ENCODE peak calls at places on chromosomes 5 and 9, in nine cellular contexts. K is anterior cingulate cortex; R is neural crest cell; S is left ventricle myocardium inferior; N is stimulated activated CD8-positive, alpha-beta memory T cell treated with anti-CD3 and anti-CD28 coated beads, Interleukin-12 subunit alpha, Interleukin-12 subunit beta, amount 100 ng/mL, for 4 hours; J is GM20000; L is HTR-8/SVneo; D is memory B cell; I is AG10803. Y is an unnamed sample.

GRCh38 chr5:144469106-144469505 is 298.4 kb downstream of the KCTD16 start:
- DNase-seq in N (no peak), K (no peak), J (no peak), S (no peak), R (no peak), L (no peak), D (no peak), I (peak), Y (no peak)

GRCh38 chr5:66989286-66989685 is 207.3 kb downstream of the CD180 start:
- DNase-seq in D (no peak), R (no peak), I (peak), S (no peak), J (no peak), N (no peak), K (no peak), L (no peak), Y (no peak)

GRCh38 chr5:139232161-139232724 is 34.1 kb upstream of the SIL1 start:
- DNase-seq in L (no peak), S (no peak), I (peak), R (no peak), N (no peak), K (no peak), J (no peak), D (no peak), Y (no peak)

GRCh38 chr9:86674475-86674874 is 272.8 kb downstream of the GAS1 start:
- DNase-seq in L (no peak), K (no peak), J (no peak), D (no peak), R (no peak), S (no peak), N (no peak), I (peak), Y (no peak)

GRCh38 chr5:131589510-131590348 is 45.3 kb downstream of the RAPGEF6 start:
- DNase-seq in S (no peak), L (peak), N (no peak), K (no peak), R (peak), J (peak), D (peak), I (peak), Y (peak)

GRCh38 chr5:58410441-58410840 is 49.4 kb downstream of the PLK2 start:
- DNase-seq in J (no peak), S (no peak), L (peak), I (peak), N (no peak), R (no peak), D (no peak), K (no peak), Y (no peak)

GRCh38 chr9:36137392-36138004 is 965 bp downstream of the GLIPR2 start:
- DNase-seq in J (peak), K (no peak), L (no peak), R (no peak), I (peak), N (no peak), S (no peak), D (no peak), Y (no peak)

GRCh38 chr5:176577312-176578176 is 28.4 kb downstream of the CDHR2 start:
- DNase-seq in K (no peak), S (no peak), N (no peak), J (no peak), D (no peak), R (no peak), I (no peak), L (no peak), Y (no peak)

GRCh38 chr5:107633171-107633901 is 37.4 kb downstream of the EFNA5 start:
- DNase-seq in J (no peak), R (no peak), D (no peak), I (peak), L (no peak), K (no peak), S (no peak), N (no peak), Y (no peak)

GRCh38 chr5:59645380-59645779 is 248.1 kb downstream of the PDE4D start:
- DNase-seq in N (no peak), S (no peak), R (no peak), K (no peak), I (no peak), J (no peak), D (no peak), L (no peak), Y (no peak)

GRCh38 chr5:69364414-69364813 is 4.9 kb downstream of the AK6 start:
- DNase-seq in L (peak), S (no peak), R (no peak), I (peak), J (peak), D (no peak), K (no peak), N (no peak), Y (no peak)

GRCh38 chr9:134236001-134236421 is 71.6 kb upstream of the RNU6ATAC start:
- DNase-seq in I (no peak), S (no peak), J (no peak), N (no peak), K (no peak), R (no peak), D (no peak), L (peak), Y (no peak)

GRCh38 chr9:86098793-86099694 is at the start of gene GOLM1:
- DNase-seq in S (peak), R (peak), L (peak), K (peak), I (peak), N (peak), D (peak), J (peak), Y (peak)

GRCh38 chr9:114687034-114687433 is 5.0 kb upstream of the TEX48 start:
- DNase-seq in N (no peak), I (no peak), K (no peak), S (no peak), L (no peak), D (no peak), R (no peak), J (no peak), Y (no peak)

GRCh38 chr5:177301503-177302165 is 1.9 kb downstream of the RAB24 start:
- DNase-seq in S (no peak), I (no peak), D (no peak), N (no peak), R (no peak), K (no peak), L (no peak), J (no peak), Y (no peak)

GRCh38 chr5:82975812-82976211 is 101.4 kb downstream of the TMEM167A start:
- DNase-seq in N (no peak), S (no peak), I (no peak), D (no peak), R (no peak), K (no peak), J (no peak), L (no peak), Y (no peak)

GRCh38 chr5:54018438-54018837 is 291.9 kb downstream of the ARL15 start:
- DNase-seq in I (no peak), K (no peak), S (no peak), L (no peak), N (no peak), R (no peak), D (no peak), J (no peak), Y (no peak)

GRCh38 chr9:93083592-93084470 is 12.2 kb upstream of the CARD19 start:
- DNase-seq in S (no peak), D (no peak), R (no peak), N (no peak), L (no peak), I (no peak), J (no peak), K (no peak), Y (no peak)

GRCh38 chr5:140043508-140043872 is 391 bp upstream of the NRG2 start:
- DNase-seq in K (peak), J (peak), I (no peak), R (no peak), S (peak), N (no peak), D (no peak), L (peak), Y (no peak)

GRCh38 chr5:43514471-43514815 is 505 bp downstream of the C5orf34 start:
- DNase-seq in R (no peak), S (no peak), J (no peak), I (peak), N (no peak), L (peak), D (no peak), K (no peak), Y (peak)

GRCh38 chr5:53246042-53246836 is 136.7 kb upstream of the MOCS2 start:
- DNase-seq in S (no peak), R (no peak), K (no peak), N (no peak), I (peak), D (no peak), L (peak), J (no peak), Y (no peak)